ENCODE peak calls at places on chromosomes 11 and 22, in five cellular contexts. K, B, L, I and A are unnamed samples.

GRCh38 chr22:47334596-47334995 is 572.1 kb downstream of the TBC1D22A start:
- DNase-seq in K (no peak), B (no peak), L (no peak), I (no peak), A (no peak)

GRCh38 chr11:57310091-57310490 is 14.7 kb downstream of the TNKS1BP1 start:
- DNase-seq in K (no peak), B (no peak), L (no peak), I (no peak), A (no peak)

GRCh38 chr11:107590460-107591097 is 368 bp upstream of the ELMOD1 start:
- DNase-seq in K (peak; percentile 42), B (no peak), L (no peak), I (no peak), A (peak; percentile 22)

GRCh38 chr22:26546282-26546681 is 34.0 kb upstream of the TFIP11 start:
- DNase-seq in K (no peak), B (no peak), L (no peak), I (no peak), A (no peak)

GRCh38 chr11:119518746-119519382 is 95.9 kb upstream of the THY1 start:
- DNase-seq in K (peak; percentile 84), B (peak; percentile 76), L (no peak), I (no peak), A (peak; percentile 89)

GRCh38 chr22:46150615-46151423 is 493 bp downstream of the PPARA start:
- DNase-seq in K (peak; percentile 39), B (peak; percentile 29), L (no peak), I (peak; percentile 42), A (peak; percentile 69)

GRCh38 chr11:47395225-47396048 is 13.0 kb upstream of the SLC39A13 start:
- DNase-seq in K (no peak), B (no peak), L (no peak), I (no peak), A (no peak)

GRCh38 chr11:64124147-64124546 is 41.8 kb downstream of the MACROD1 start:
- DNase-seq in K (no peak), B (no peak), L (no peak), I (no peak), A (no peak)

GRCh38 chr11:122979815-122980656 is 1.6 kb downstream of the BSX start:
- DNase-seq in K (peak; percentile 55), B (peak; percentile 41), L (no peak), I (no peak), A (peak; percentile 53)

GRCh38 chr22:36160499-36160942 is at the start of gene APOL3:
- DNase-seq in K (no peak), B (no peak), L (no peak), I (no peak), A (no peak)

GRCh38 chr11:61297341-61297740 is 2.2 kb upstream of the VWCE start:
- DNase-seq in K (no peak), B (no peak), L (no peak), I (no peak), A (no peak)

GRCh38 chr11:117458275-117459120 is 130.8 kb downstream of the CEP164 start:
- DNase-seq in K (no peak), B (no peak), L (no peak), I (no peak), A (no peak)

GRCh38 chr11:2860636-2861035 is 24.9 kb downstream of the CDKN1C start:
- DNase-seq in K (no peak), B (no peak), L (no peak), I (no peak), A (no peak)

GRCh38 chr11:6237903-6238302 is 986 bp upstream of the CNGA4 start:
- DNase-seq in K (no peak), B (no peak), L (no peak), I (no peak), A (no peak)

GRCh38 chr11:85627998-85628770 is at the start of gene TMEM126B:
- DNase-seq in K (peak; percentile 100), B (peak; percentile 94), L (peak; percentile 98), I (peak; percentile 92), A (peak; percentile 99)

GRCh38 chr11:36467913-36468312 is 42.2 kb downstream of the TRAF6 start:
- DNase-seq in K (peak; percentile 11), B (no peak), L (no peak), I (no peak), A (no peak)

GRCh38 chr11:77085652-77086051 is 17.0 kb upstream of the OMP start:
- DNase-seq in K (no peak), B (no peak), L (no peak), I (no peak), A (no peak)

GRCh38 chr11:68997124-68997994 is 15.7 kb downstream of the MRGPRF start:
- DNase-seq in K (no peak), B (no peak), L (no peak), I (no peak), A (no peak)

GRCh38 chr11:2385156-2386151 is 8.3 kb downstream of the CD81 start:
- DNase-seq in K (no peak), B (no peak), L (no peak), I (no peak), A (no peak)

GRCh38 chr11:10322830-10323792 is 18.2 kb downstream of the ADM start:
- DNase-seq in K (peak; percentile 74), B (no peak), L (no peak), I (no peak), A (peak; percentile 59)

GRCh38 chr11:129894281-129895125 is 875 bp downstream of the NFRKB start:
- DNase-seq in K (no peak), B (no peak), L (no peak), I (no peak), A (no peak)

GRCh38 chr22:49971232-49972162 is 10.9 kb downstream of the PIM3 start:
- DNase-seq in K (peak; percentile 61), B (no peak), L (peak; percentile 62), I (no peak), A (peak; percentile 64)

GRCh38 chr22:37519268-37520195 is at the start of gene CARD10:
- DNase-seq in K (peak; percentile 67), B (peak; percentile 30), L (no peak), I (no peak), A (peak; percentile 67)

GRCh38 chr11:27309064-27309463 is 54.0 kb downstream of the CCDC34 start:
- DNase-seq in K (no peak), B (no peak), L (no peak), I (no peak), A (no peak)

GRCh38 chr11:3855808-3856491 is 486 bp downstream of the STIM1 start:
- DNase-seq in K (peak; percentile 58), B (no peak), L (no peak), I (no peak), A (peak; percentile 37)

GRCh38 chr11:82557274-82557673 is 176.4 kb downstream of the FAM181B start:
- DNase-seq in K (no peak), B (no peak), L (no peak), I (no peak), A (no peak)

GRCh38 chr11:126083829-126084607 is 21.4 kb upstream of the CDON start:
- DNase-seq in K (no peak), B (peak; percentile 73), L (no peak), I (no peak), A (peak; percentile 91)

GRCh38 chr11:6404341-6405038 is 14.2 kb downstream of the SMPD1 start:
- DNase-seq in K (no peak), B (no peak), L (peak; percentile 58), I (no peak), A (peak; percentile 60)

GRCh38 chr11:19968860-19969259 is 191.4 kb downstream of the DBX1 start:
- DNase-seq in K (no peak), B (no peak), L (no peak), I (no peak), A (no peak)